ENCODE peak calls at places on chromosome 6, in eight cellular contexts. D is breast epithelium, X is RKO, F is endothelial cell, M is activated B cell treated with CpG ODN at 0.5 μM for 24 hours, T is COR-L47, W is GM12865, I is Peyer's patch. L is an unnamed sample.

GRCh38 chr6:90044833-90045337 is 150.6 kb downstream of the GJA10 start:
- DNase-seq in D (no peak), T (no peak), M (no peak), W (no peak), X (no peak), I (no peak), F (no peak), L (no peak)

GRCh38 chr6:84547341-84547794 is 217.0 kb downstream of the TBX18 start:
- DNase-seq in W (no peak), F (no peak), D (no peak), M (no peak), I (no peak), T (no peak), X (no peak), L (no peak)

GRCh38 chr6:40536442-40536841 is 50.7 kb downstream of the LRFN2 start:
- DNase-seq in W (no peak), M (no peak), F (peak), T (no peak), X (no peak), I (no peak), D (no peak), L (no peak)

GRCh38 chr6:125940691-125941090 is 15.9 kb upstream of the HINT3 start:
- DNase-seq in I (no peak), D (no peak), F (no peak), M (no peak), T (no peak), X (no peak), W (no peak), L (no peak)

GRCh38 chr6:138856654-138857053 is 60.8 kb downstream of the ECT2L start:
- DNase-seq in D (no peak), M (no peak), I (no peak), F (no peak), W (no peak), X (no peak), T (no peak), L (no peak)

GRCh38 chr6:143678980-143679379 is 1.2 kb downstream of the PHACTR2 start:
- DNase-seq in F (no peak), X (peak), D (no peak), T (no peak), W (no peak), I (no peak), M (no peak), L (no peak)

GRCh38 chr6:2114100-2114499 is 131.3 kb downstream of the GMDS start:
- DNase-seq in D (no peak), M (no peak), T (no peak), W (no peak), I (no peak), X (no peak), F (no peak), L (no peak)

GRCh38 chr6:14267885-14268660 is 150.5 kb downstream of the CD83 start:
- DNase-seq in I (no peak), D (no peak), T (no peak), W (no peak), F (no peak), X (no peak), M (no peak), L (no peak)

GRCh38 chr6:43089874-43090556 is 13.9 kb downstream of the PTK7 start:
- DNase-seq in I (no peak), X (no peak), D (no peak), T (no peak), F (no peak), M (no peak), W (no peak), L (no peak)

GRCh38 chr6:118252474-118252873 is 295.6 kb upstream of the PLN start:
- DNase-seq in X (no peak), M (no peak), F (no peak), I (no peak), T (no peak), D (no peak), W (peak), L (no peak)

GRCh38 chr6:117559299-117559698 is 43.0 kb downstream of the GOPC start:
- DNase-seq in T (no peak), D (no peak), I (no peak), W (no peak), M (no peak), F (no peak), X (peak), L (no peak)

GRCh38 chr6:56145616-56146015 is 101.8 kb downstream of the COL21A1 start:
- DNase-seq in I (no peak), T (no peak), F (no peak), X (no peak), D (no peak), M (no peak), W (no peak), L (no peak)

GRCh38 chr6:121237859-121238258 is 96.4 kb downstream of the TBC1D32 start:
- DNase-seq in X (no peak), W (no peak), F (no peak), D (no peak), T (no peak), I (no peak), M (no peak), L (no peak)

GRCh38 chr6:136317023-136317649 is 27.5 kb upstream of the BCLAF1 start:
- DNase-seq in M (no peak), X (peak), D (peak), W (peak), T (peak), F (peak), I (peak), L (peak)

GRCh38 chr6:165662041-165662491 is 975 bp downstream of the PDE10A start:
- DNase-seq in X (no peak), T (no peak), F (peak), I (no peak), W (no peak), D (no peak), M (no peak), L (no peak)

GRCh38 chr6:135084916-135085269 is 30.3 kb upstream of the HBS1L start:
- DNase-seq in D (no peak), I (no peak), T (no peak), F (no peak), W (no peak), M (no peak), X (no peak), L (no peak)

GRCh38 chr6:150346346-150346745 is 22.5 kb upstream of the IYD start:
- DNase-seq in I (no peak), F (no peak), X (no peak), W (no peak), D (no peak), M (no peak), T (no peak), L (no peak)

GRCh38 chr6:13289789-13290318 is 38.5 kb downstream of the TBC1D7 start:
- DNase-seq in M (no peak), F (no peak), I (peak), T (no peak), D (no peak), X (no peak), W (no peak), L (no peak)

GRCh38 chr6:44855562-44856494 is 468.3 kb downstream of the CDC5L start:
- DNase-seq in F (no peak), T (no peak), W (no peak), I (no peak), X (no peak), M (no peak), D (no peak), L (no peak)

GRCh38 chr6:33112148-33112547 is 36.4 kb downstream of the HLA-DPB1 start:
- DNase-seq in I (peak), D (no peak), M (no peak), F (no peak), X (peak), T (no peak), W (peak), L (no peak)

GRCh38 chr6:5199203-5200101 is 61.3 kb downstream of the LYRM4 start:
- DNase-seq in I (no peak), T (no peak), D (no peak), F (no peak), X (no peak), W (peak), M (no peak), L (no peak)

GRCh38 chr6:1867197-1867596 is 257.5 kb downstream of the FOXC1 start:
- DNase-seq in W (no peak), D (no peak), I (no peak), T (no peak), F (no peak), M (no peak), X (no peak), L (no peak)

GRCh38 chr6:150667977-150668716 is 68.5 kb downstream of the PLEKHG1 start:
- DNase-seq in F (peak), M (no peak), D (peak), I (peak), T (no peak), W (peak), X (no peak), L (peak)

GRCh38 chr6:35453236-35453635 is 1.1 kb downstream of the FANCE start:
- DNase-seq in M (no peak), F (no peak), X (no peak), W (no peak), T (no peak), D (no peak), I (no peak), L (no peak)

GRCh38 chr6:81401970-81402690 is 350.4 kb downstream of the TENT5A start:
- DNase-seq in M (no peak), F (no peak), W (no peak), D (no peak), T (no peak), X (no peak), I (no peak), L (no peak)

GRCh38 chr6:41780623-41781301 is at the start of gene PRICKLE4:
- DNase-seq in X (peak), I (peak), W (no peak), D (no peak), M (peak), F (peak), T (no peak), L (peak)

GRCh38 chr6:71373943-71374342 is 85.3 kb downstream of the OGFRL1 start:
- DNase-seq in M (no peak), I (no peak), X (no peak), D (no peak), F (no peak), T (no peak), W (no peak), L (no peak)

GRCh38 chr6:134647861-134648260 is 302.0 kb downstream of the ALDH8A1 start:
- DNase-seq in T (no peak), W (no peak), D (no peak), I (no peak), X (no peak), M (no peak), F (no peak), L (no peak)

GRCh38 chr6:106426258-106426657 is 65.7 kb downstream of the CRYBG1 start:
- DNase-seq in W (no peak), F (no peak), T (no peak), M (no peak), X (no peak), I (no peak), D (no peak), L (no peak)

GRCh38 chr6:55925292-55925691 is 49.9 kb upstream of the BMP5 start:
- DNase-seq in W (no peak), I (no peak), M (no peak), X (peak), T (no peak), F (no peak), D (no peak), L (no peak)